ENCODE peak calls at places on chromosomes 5 and 9, in seven cellular contexts. E is fibroblast of lung, I is astrocyte of the cerebellum, Z is heart right ventricle, C is Calu3, X is brain microvascular endothelial cell, P is heart left ventricle. S is an unnamed sample.

GRCh38 chr5:1540831-1541661 is 17.3 kb upstream of the LPCAT1 start:
- DNase-seq in I (no peak), Z (no peak), E (no peak), C (no peak), P (no peak), X (no peak), S (no peak)

GRCh38 chr5:126490167-126490937 is 67.1 kb downstream of the GRAMD2B start:
- DNase-seq in Z (no peak), C (no peak), E (no peak), P (no peak), I (peak; percentile 91), X (no peak), S (no peak)

GRCh38 chr5:96297867-96298266 is 135.2 kb downstream of the PCSK1 start:
- DNase-seq in E (peak; percentile 99), I (peak; percentile 50), X (peak; percentile 88), C (peak; percentile 38), Z (no peak), P (no peak), S (no peak)

GRCh38 chr9:15416880-15417279 is 5.8 kb upstream of the SNAPC3 start:
- DNase-seq in Z (no peak), P (no peak), I (peak; percentile 31), C (peak; percentile 59), E (peak; percentile 73), X (peak; percentile 59), S (no peak)

GRCh38 chr9:137493163-137494103 is 34.3 kb upstream of the NSMF start:
- DNase-seq in I (no peak), C (no peak), X (no peak), Z (no peak), E (no peak), P (no peak), S (no peak)

GRCh38 chr5:96051401-96051830 is 89.8 kb upstream of the ELL2 start:
- DNase-seq in C (no peak), X (no peak), P (no peak), E (no peak), I (no peak), Z (no peak), S (no peak)

GRCh38 chr9:948497-948896 is 28.0 kb upstream of the DMRT3 start:
- DNase-seq in X (no peak), Z (no peak), C (no peak), P (no peak), I (no peak), E (no peak), S (no peak)

GRCh38 chr9:97744710-97745708 is 47.9 kb upstream of the XPA start:
- DNase-seq in I (no peak), Z (no peak), E (no peak), X (no peak), P (no peak), C (no peak), S (no peak)

GRCh38 chr5:84118551-84118950 is 266.1 kb downstream of the EDIL3 start:
- DNase-seq in P (no peak), Z (no peak), X (no peak), I (no peak), E (no peak), C (no peak), S (no peak)

GRCh38 chr9:134035041-134036039 is 10.1 kb downstream of the BRD3OS start:
- DNase-seq in E (no peak), C (no peak), Z (no peak), X (no peak), I (no peak), P (no peak), S (no peak)

GRCh38 chr9:129751841-129752801 is 721 bp downstream of the PTGES start:
- DNase-seq in E (peak; percentile 29), P (no peak), Z (no peak), X (no peak), I (no peak), C (peak; percentile 47), S (no peak)

GRCh38 chr9:89793551-89793950 is 188.7 kb downstream of the GADD45G start:
- DNase-seq in C (no peak), I (no peak), P (no peak), Z (no peak), X (no peak), E (no peak), S (no peak)

GRCh38 chr9:129138476-129139232 is 27.4 kb downstream of the PTPA start:
- DNase-seq in C (no peak), X (no peak), Z (peak; percentile 62), E (peak; percentile 77), P (peak; percentile 77), I (no peak), S (no peak)

GRCh38 chr9:114855488-114855887 is 49.6 kb upstream of the TNFSF15 start:
- DNase-seq in P (no peak), I (no peak), E (no peak), C (no peak), Z (no peak), X (no peak), S (no peak)

GRCh38 chr5:99025298-99026045 is 96.7 kb upstream of the CHD1 start:
- DNase-seq in C (peak; percentile 56), Z (no peak), P (no peak), I (no peak), X (no peak), E (no peak), S (no peak)

GRCh38 chr5:52469420-52469819 is 318.3 kb upstream of the ITGA1 start:
- DNase-seq in Z (no peak), C (no peak), E (peak; percentile 51), I (no peak), X (no peak), P (no peak), S (no peak)

GRCh38 chr5:138542120-138542955 is 698 bp downstream of the ETF1 start:
- DNase-seq in C (peak; percentile 13), X (no peak), P (no peak), I (no peak), Z (no peak), E (no peak), S (no peak)

GRCh38 chr5:174609116-174609515 is 115.3 kb upstream of the MSX2 start:
- DNase-seq in C (peak; percentile 72), Z (no peak), E (no peak), X (no peak), P (no peak), I (no peak), S (no peak)

GRCh38 chr5:172533058-172533398 is 78.7 kb upstream of the SH3PXD2B start:
- DNase-seq in E (no peak), X (no peak), Z (no peak), C (peak; percentile 16), I (no peak), P (no peak), S (no peak)

GRCh38 chr9:30932226-30932625 is 1452.2 kb upstream of the ACO1 start:
- DNase-seq in E (no peak), X (no peak), P (no peak), C (peak; percentile 5), I (no peak), Z (no peak), S (no peak)

DNA sequence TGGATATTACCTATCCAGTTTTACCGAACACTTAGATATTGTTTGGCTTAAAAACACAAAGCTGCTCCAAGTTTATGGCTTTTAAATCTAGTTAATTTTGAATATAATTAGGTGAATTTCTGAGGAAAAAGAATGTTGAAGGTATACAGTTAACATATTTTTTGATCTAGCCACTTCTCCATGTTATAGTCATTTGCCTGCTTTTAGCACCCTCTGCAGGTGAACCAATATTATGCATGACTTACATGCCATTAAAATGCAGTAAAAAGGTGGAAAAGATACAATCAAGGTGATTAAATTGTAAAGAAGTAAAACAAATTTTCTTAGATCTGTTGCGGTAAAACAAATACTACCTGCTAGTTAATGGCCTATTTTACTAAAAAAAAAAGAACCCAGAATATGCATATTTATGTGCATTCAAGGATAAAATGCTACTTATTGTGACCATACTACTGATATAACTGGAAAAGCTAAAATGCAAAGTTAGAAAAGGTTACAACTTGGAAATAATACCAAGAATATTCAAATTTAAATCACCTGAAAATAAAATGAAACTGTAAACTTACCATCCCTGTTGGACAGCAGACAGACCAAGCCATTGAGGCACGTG is 132.1 kb downstream of the AP3B1 start:
- DNase-seq in E (peak; percentile 59), I (peak; percentile 19), C (peak; percentile 35), X (peak; percentile 5), Z (no peak), P (no peak), S (no peak)
- TF ChIP-seq CTCF in E (peak; percentile 48), I (peak; percentile 43), C (peak; percentile 32), X (peak; percentile 50), Z (peak; percentile 53), P (peak; percentile 48), S (peak; percentile 43)

GRCh38 chr5:167723254-167723871 is 568.1 kb upstream of the WWC1 start:
- DNase-seq in I (peak; percentile 64), P (peak; percentile 73), E (peak; percentile 79), Z (peak; percentile 61), X (peak; percentile 75), C (peak; percentile 82), S (no peak)
- TF ChIP-seq CTCF in I (peak; percentile 86), P (peak; percentile 94), E (peak; percentile 88), Z (peak; percentile 89), X (peak; percentile 92), C (peak; percentile 94), S (peak; percentile 86)

GRCh38 chr9:81673310-81673709 is 16.0 kb downstream of the TLE1 start:
- DNase-seq in X (no peak), E (no peak), P (no peak), I (no peak), C (no peak), Z (no peak), S (no peak)
- TF ChIP-seq CTCF in X (no peak), E (no peak), P (no peak), I (no peak), C (no peak), Z (no peak), S (no peak)

DNA sequence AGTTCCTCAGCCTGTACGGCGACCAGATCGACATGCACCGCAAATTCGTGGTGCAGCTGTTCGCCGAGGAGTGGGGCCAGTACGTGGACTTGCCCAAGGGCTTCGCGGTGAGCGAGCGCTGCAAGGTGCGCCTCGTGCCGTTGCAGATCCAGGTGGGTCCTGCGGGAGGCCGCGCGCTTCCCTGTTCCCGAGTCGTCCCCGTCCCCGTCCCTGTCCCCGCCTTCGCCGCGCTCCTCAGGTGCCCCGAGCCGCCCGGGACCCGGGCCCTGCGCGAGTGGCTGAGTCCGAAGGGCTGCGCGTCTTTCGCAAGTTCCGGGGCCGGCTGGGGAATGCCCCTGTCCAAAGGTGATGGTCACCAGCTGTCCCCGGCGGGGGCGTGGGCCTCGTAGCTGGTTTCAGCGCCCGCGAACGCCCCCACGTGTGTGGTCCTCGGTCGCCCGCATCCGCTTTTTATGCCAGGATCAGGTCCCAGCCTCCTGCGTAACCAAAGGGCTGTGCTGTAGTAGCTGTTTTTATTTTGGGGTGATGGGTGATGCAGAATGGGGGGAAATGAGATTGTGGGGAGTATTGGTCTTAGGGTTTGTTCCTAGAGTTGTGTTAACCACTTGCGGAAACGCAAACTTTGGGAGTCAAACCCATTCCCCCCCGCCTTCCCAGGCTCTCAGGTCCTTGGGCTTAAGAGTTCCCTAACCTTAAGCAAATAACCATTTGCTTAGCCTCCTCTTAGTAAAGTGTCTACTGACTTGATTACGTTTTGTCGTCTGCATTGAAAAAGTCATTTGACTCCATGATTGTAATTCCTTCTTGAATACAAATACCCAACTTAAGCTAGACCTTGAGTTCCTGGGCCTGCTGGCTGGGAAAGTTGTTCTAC is 612 bp downstream of the ISOC1 start:
- DNase-seq in P (peak; percentile 85), C (peak; percentile 75), I (no peak), Z (peak; percentile 77), X (peak; percentile 12), E (peak; percentile 68), S (peak; percentile 84)
- TF ChIP-seq CTCF in P (no peak), C (no peak), I (no peak), Z (no peak), X (no peak), E (peak; percentile 9), S (no peak)

S was measured in GM06990.